ENCODE peak calls at places on chromosomes 6 and 20, in ten cellular contexts. V, G, X, A, E, M, P, J, N and T are unnamed samples.

GRCh38 chr6:76790881-76791280 is 672.4 kb downstream of the HTR1B start:
- DNase-seq in V (no peak), G (peak), X (no peak), A (no peak), E (no peak), M (no peak), P (no peak), J (no peak), N (no peak), T (no peak)

GRCh38 chr20:36856196-36856595 is 19.7 kb upstream of the TLDC2 start:
- DNase-seq in V (no peak), G (no peak), X (peak), A (peak), E (no peak), M (no peak), P (no peak), J (no peak), N (no peak), T (no peak)

GRCh38 chr6:41578714-41579610 is 32.8 kb downstream of the FOXP4 start:
- DNase-seq in V (no peak), G (no peak), X (no peak), A (no peak), E (no peak), M (no peak), P (peak), J (peak), N (no peak), T (no peak)

GRCh38 chr20:41151134-41151869 is 14.0 kb downstream of the PLCG1 start:
- DNase-seq in V (no peak), G (no peak), X (no peak), A (no peak), E (no peak), M (no peak), P (no peak), J (no peak), N (no peak), T (no peak)

GRCh38 chr6:131023834-131024504 is 39.1 kb downstream of the EPB41L2 start:
- DNase-seq in V (no peak), G (peak), X (peak), A (peak), E (no peak), M (no peak), P (no peak), J (peak), N (no peak), T (peak)

GRCh38 chr6:37822851-37823682 is 3.5 kb downstream of the ZFAND3 start:
- DNase-seq in V (no peak), G (peak), X (peak), A (no peak), E (no peak), M (no peak), P (no peak), J (no peak), N (no peak), T (peak)

GRCh38 chr6:82408952-82409421 is 45.4 kb downstream of the TPBG start:
- DNase-seq in V (no peak), G (peak), X (peak), A (no peak), E (no peak), M (no peak), P (no peak), J (peak), N (no peak), T (peak)

GRCh38 chr6:116572162-116572561 is 858 bp downstream of the RWDD1 start:
- DNase-seq in V (no peak), G (peak), X (peak), A (peak), E (no peak), M (peak), P (peak), J (no peak), N (peak), T (peak)

GRCh38 chr6:56524891-56525703 is 117.6 kb downstream of the DST start:
- DNase-seq in V (no peak), G (no peak), X (peak), A (no peak), E (no peak), M (no peak), P (no peak), J (peak), N (no peak), T (peak)

GRCh38 chr20:9051508-9051907 is 17.4 kb upstream of the PLCB4 start:
- DNase-seq in V (no peak), G (peak), X (peak), A (peak), E (no peak), M (no peak), P (no peak), J (peak), N (no peak), T (peak)

DNA sequence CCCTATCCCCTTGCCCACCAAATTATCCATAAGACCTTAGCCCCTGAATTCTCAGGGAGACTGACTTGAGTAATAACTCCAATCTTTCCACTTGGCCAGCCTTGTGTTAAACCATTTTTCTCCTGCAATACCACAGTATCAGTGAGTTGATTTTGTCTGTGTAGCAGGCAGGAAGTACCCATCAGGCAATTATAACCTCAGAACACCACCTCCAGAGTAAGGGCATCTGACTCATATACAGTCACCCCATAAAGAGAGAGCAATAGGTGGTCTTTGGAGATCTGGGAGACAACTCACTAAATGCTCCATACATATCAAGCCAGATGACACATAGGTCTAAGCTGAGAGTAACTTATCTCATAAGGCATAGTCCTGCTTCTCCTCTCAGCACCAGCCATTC is 83.7 kb downstream of the FILIP1 start:
- DNase-seq in V (no peak), G (no peak), X (peak), A (no peak), E (no peak), M (no peak), P (no peak), J (no peak), N (no peak), T (peak)
- TF ChIP-seq CTCF in V (no peak), G (no peak), X (no peak), A (no peak), E (no peak), M (no peak), P (no peak), J (no peak), N (no peak), T (no peak)

GRCh38 chr20:63335711-63336110 is 25.4 kb downstream of the CHRNA4 start:
- DNase-seq in V (no peak), G (no peak), X (no peak), A (no peak), E (no peak), M (no peak), P (no peak), J (no peak), N (no peak), T (no peak)
- TF ChIP-seq CTCF in V (no peak), G (no peak), X (no peak), A (no peak), E (no peak), M (no peak), P (no peak), J (no peak), N (no peak), T (no peak)

DNA sequence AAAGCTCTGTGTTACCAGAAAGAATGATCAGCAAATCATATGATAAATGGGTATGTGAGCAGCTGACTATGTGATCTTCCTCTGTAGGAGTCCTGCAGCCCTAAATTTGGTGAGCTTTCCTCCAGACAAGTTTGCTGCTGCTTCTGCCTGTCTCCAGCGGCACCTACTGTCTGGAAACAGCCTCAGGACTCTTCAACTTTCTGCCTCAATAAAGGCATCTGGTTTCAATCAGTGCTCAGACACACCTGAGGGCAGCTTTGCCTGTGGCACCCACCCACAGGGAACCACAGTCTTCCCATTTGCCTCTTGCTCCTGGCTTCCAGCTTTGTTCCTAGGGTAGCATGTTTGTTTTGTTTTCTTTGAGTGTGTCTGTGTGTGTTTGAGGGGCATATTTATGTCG is 727.9 kb upstream of the MAN1A1 start:
- DNase-seq in V (no peak), G (peak), X (no peak), A (no peak), E (no peak), M (no peak), P (peak), J (peak), N (peak), T (peak)
- TF ChIP-seq CTCF in V (no peak), G (peak), X (no peak), A (no peak), E (no peak), M (no peak), P (peak), J (no peak), N (peak), T (no peak)

GRCh38 chr6:8131265-8131897 is 29.0 kb upstream of the EEF1E1 start:
- DNase-seq in V (peak), G (peak), X (peak), A (peak), E (no peak), M (no peak), P (peak), J (peak), N (peak), T (peak)
- TF ChIP-seq CTCF in V (peak), G (peak), X (peak), A (peak), E (peak), M (peak), P (peak), J (peak), N (peak), T (peak)

GRCh38 chr6:103027532-103027931 is 1634.0 kb downstream of the GRIK2 start:
- DNase-seq in V (no peak), G (no peak), X (no peak), A (no peak), E (no peak), M (no peak), P (no peak), J (no peak), N (no peak), T (no peak)
- TF ChIP-seq CTCF in V (no peak), G (no peak), X (no peak), A (no peak), E (no peak), M (no peak), P (no peak), J (no peak), N (no peak), T (no peak)

DNA sequence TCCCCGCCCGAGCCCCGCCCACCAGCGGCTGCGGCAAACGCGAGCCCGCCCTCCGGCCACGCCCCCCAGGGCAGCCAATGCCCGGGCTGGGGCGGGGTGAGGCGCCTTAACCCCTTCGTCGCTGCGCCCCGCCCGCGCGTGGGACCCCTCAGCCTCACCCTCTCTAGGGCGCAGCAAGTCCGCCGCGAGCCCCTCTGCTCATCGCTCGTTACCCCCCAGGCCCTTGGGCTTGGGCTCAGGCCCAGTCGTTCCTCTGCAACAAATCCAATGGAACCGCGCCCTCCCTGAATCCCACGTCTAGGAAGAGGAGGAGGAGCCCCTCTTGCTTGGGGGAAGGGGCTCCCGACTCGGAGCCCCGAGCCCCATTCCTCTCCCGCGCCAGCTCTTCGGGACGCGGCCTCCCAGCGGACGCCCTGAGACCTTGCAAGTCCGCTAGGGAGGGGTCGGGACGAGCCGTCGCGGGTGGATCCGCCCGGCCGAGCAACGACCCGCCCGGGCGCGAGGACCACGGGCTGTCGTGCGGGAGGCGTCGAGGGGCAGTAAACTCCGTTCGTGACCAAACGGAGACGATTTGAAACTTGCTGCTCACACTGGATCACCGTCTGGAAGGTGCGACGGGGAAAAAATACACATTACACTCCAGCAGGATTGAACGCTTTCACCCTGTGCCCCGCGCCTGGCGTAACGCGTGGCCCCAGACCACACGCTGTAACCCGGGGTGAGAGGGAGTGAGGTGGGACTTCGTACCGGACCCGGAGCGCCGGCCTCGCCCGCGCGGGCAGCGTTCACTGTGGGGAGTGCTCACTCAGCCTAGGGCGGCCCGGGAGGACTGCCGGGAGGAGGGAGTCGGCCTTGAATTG is 463 bp upstream of the LZTS3 start:
- DNase-seq in V (peak), G (peak), X (peak), A (peak), E (peak), M (peak), P (peak), J (peak), N (peak), T (peak)
- TF ChIP-seq CTCF in V (peak), G (peak), X (peak), A (no peak), E (peak), M (no peak), P (peak), J (no peak), N (peak), T (no peak)